ENCODE peak calls at places on chromosomes 1 and 21, in four cellular contexts. Y is GF-D8, R is OCI-LY7, L is astrocyte of the cerebellum. A is an unnamed sample.

GRCh38 chr1:204207136-204207616 is 6.6 kb downstream of the GOLT1A start:
- DNase-seq in R (peak; percentile 57), Y (no peak), L (no peak), A (peak; percentile 54)

GRCh38 chr1:38872401-38873026 is 634 bp downstream of the MYCBP start:
- DNase-seq in R (peak; percentile 59), Y (no peak), L (peak; percentile 15), A (no peak)

GRCh38 chr1:23720256-23720995 is 22.8 kb upstream of the ELOA start:
- DNase-seq in L (no peak), Y (no peak), R (peak; percentile 33), A (no peak)

GRCh38 chr1:55684131-55684650 is 469.0 kb upstream of the USP24 start:
- DNase-seq in Y (no peak), L (no peak), R (no peak), A (no peak)

GRCh38 chr1:43039228-43040055 is 80.8 kb upstream of the SLC2A1 start:
- DNase-seq in Y (no peak), R (no peak), L (no peak), A (no peak)

GRCh38 chr1:22363403-22364325 is 88.0 kb upstream of the ZBTB40 start:
- DNase-seq in R (no peak), Y (no peak), L (no peak), A (no peak)

GRCh38 chr1:89993541-89993940 is 1.4 kb upstream of the ZNF326 start:
- DNase-seq in Y (no peak), R (no peak), L (no peak), A (no peak)

GRCh38 chr21:41506526-41507520 is 1.1 kb downstream of the TMPRSS2 start:
- DNase-seq in Y (no peak), R (no peak), L (no peak), A (no peak)

GRCh38 chr21:44749759-44750674 is 38.6 kb upstream of the TSPEAR start:
- DNase-seq in R (no peak), Y (no peak), L (no peak), A (no peak)

GRCh38 chr1:191483997-191484396 is 674.3 kb upstream of the RGS18 start:
- DNase-seq in L (no peak), R (no peak), Y (no peak), A (no peak)

GRCh38 chr21:45479691-45480675 is 62.3 kb downstream of the SLC19A1 start:
- DNase-seq in R (no peak), Y (no peak), L (no peak), A (no peak)

GRCh38 chr1:43549921-43550597 is 19.4 kb downstream of the PTPRF start:
- DNase-seq in R (no peak), L (no peak), Y (no peak), A (peak; percentile 81)

GRCh38 chr1:92211166-92211565 is 6.5 kb upstream of the C1orf146 start:
- DNase-seq in R (no peak), Y (no peak), L (peak; percentile 19), A (no peak)

GRCh38 chr1:232501856-232502255 is 128.1 kb downstream of the SIPA1L2 start:
- DNase-seq in L (no peak), R (no peak), Y (no peak), A (no peak)

GRCh38 chr1:21939650-21940374 is 2.7 kb upstream of the HSPG2 start:
- DNase-seq in L (peak; percentile 87), Y (no peak), R (no peak), A (peak; percentile 84)

GRCh38 chr1:161849518-161849917 is 83.4 kb downstream of the ATF6 start:
- DNase-seq in R (no peak), Y (no peak), L (no peak), A (no peak)

GRCh38 chr1:155052412-155053400 is 1.6 kb downstream of the ADAM15 start:
- DNase-seq in Y (no peak), L (no peak), R (peak; percentile 48), A (no peak)

GRCh38 chr1:3664700-3665375 is 12.5 kb downstream of the TP73 start:
- DNase-seq in Y (no peak), R (no peak), L (no peak), A (no peak)

GRCh38 chr1:228459091-228459993 is 27.8 kb upstream of the RNF187 start:
- DNase-seq in Y (no peak), L (peak; percentile 49), R (peak; percentile 92), A (peak; percentile 21)

GRCh38 chr1:7174561-7174960 is 389.3 kb downstream of the CAMTA1 start:
- DNase-seq in L (no peak), R (no peak), Y (no peak), A (no peak)

GRCh38 chr1:51168266-51168845 is 66.3 kb downstream of the C1orf185 start:
- DNase-seq in R (no peak), Y (no peak), L (no peak), A (no peak)

GRCh38 chr1:153670257-153670858 is 435 bp downstream of the ILF2 start:
- DNase-seq in R (no peak), L (no peak), Y (no peak), A (no peak)

GRCh38 chr1:21961337-21961736 is 15.5 kb upstream of the CELA3B start:
- DNase-seq in Y (no peak), R (no peak), L (no peak), A (no peak)

GRCh38 chr1:86714561-86715244 is 10.3 kb downstream of the SH3GLB1 start:
- DNase-seq in L (no peak), Y (no peak), R (no peak), A (no peak)

GRCh38 chr1:220565670-220566069 is 37.7 kb downstream of the MARK1 start:
- DNase-seq in Y (no peak), L (no peak), R (no peak), A (no peak)

GRCh38 chr21:45224189-45224938 is 63.3 kb downstream of the POFUT2 start:
- DNase-seq in Y (no peak), L (no peak), R (no peak), A (no peak)

GRCh38 chr1:212671342-212672031 is 28.2 kb downstream of the BATF3 start:
- DNase-seq in R (peak; percentile 29), Y (peak; percentile 82), L (peak; percentile 28), A (no peak)

GRCh38 chr1:178330153-178330552 is 166.6 kb downstream of the CLEC20A start:
- DNase-seq in L (no peak), R (no peak), Y (no peak), A (no peak)

GRCh38 chr1:77652179-77652745 is 30.2 kb downstream of the ZZZ3 start:
- DNase-seq in Y (no peak), L (no peak), R (no peak), A (no peak)

GRCh38 chr1:184021666-184022198 is 15.8 kb downstream of the COLGALT2 start:
- DNase-seq in L (no peak), Y (no peak), R (no peak), A (no peak)

GRCh38 chr1:9115656-9116205 is 13.2 kb downstream of the GPR157 start:
- DNase-seq in L (no peak), Y (no peak), R (no peak), A (no peak)

GRCh38 chr21:35138665-35139381 is 89.7 kb upstream of the RUNX1 start:
- DNase-seq in L (peak; percentile 96), Y (no peak), R (peak; percentile 58), A (no peak)

A was measured in ovary.